ENCODE peak calls at places on chromosomes 4 and X, in four cellular contexts. Q is GM06990, R is neural crest cell, B is RWPE1. Z is an unnamed sample.

GRCh38 chr4:47837582-47838294 is at the start of gene CORIN:
- DNase-seq in B (peak), Q (no peak), R (no peak), Z (no peak)

GRCh38 chr4:134470544-134470943 is 269.0 kb upstream of the PABPC4L start:
- DNase-seq in Q (no peak), R (peak), B (no peak), Z (no peak)

GRCh38 chr4:46933686-46934085 is 24.6 kb upstream of the COX7B2 start:
- DNase-seq in Q (no peak), R (no peak), B (peak), Z (no peak)

GRCh38 chr4:168693750-168694470 is 197.1 kb downstream of the PALLD start:
- DNase-seq in Q (no peak), R (no peak), B (no peak), Z (no peak)

GRCh38 chrX:12210921-12211320 is 72.6 kb downstream of the FRMPD4 start:
- DNase-seq in Q (no peak), B (peak), R (no peak), Z (no peak)

GRCh38 chr4:82798168-82799005 is at the start of gene SCD5:
- DNase-seq in R (peak), B (peak), Q (peak), Z (no peak)

GRCh38 chr4:2341911-2342652 is 76.4 kb downstream of the ZFYVE28 start:
- DNase-seq in Q (no peak), B (no peak), R (no peak), Z (no peak)

GRCh38 chr4:185713272-185713671 is 98.7 kb downstream of the SORBS2 start:
- DNase-seq in Q (no peak), R (no peak), B (no peak), Z (no peak)

GRCh38 chrX:69153060-69153730 is 12.1 kb downstream of the PJA1 start:
- DNase-seq in Q (no peak), B (peak), R (peak), Z (peak)

GRCh38 chrX:120207009-120207610 is 43.5 kb upstream of the ZBTB33 start:
- DNase-seq in R (no peak), B (no peak), Q (no peak), Z (no peak)

GRCh38 chrX:130878350-130879341 is 24.4 kb downstream of the ENOX2 start:
- DNase-seq in Q (no peak), R (no peak), B (peak), Z (peak)

GRCh38 chr4:122996350-122996749 is 74.0 kb upstream of the NUDT6 start:
- DNase-seq in B (no peak), R (no peak), Q (no peak), Z (no peak)

Z was measured in RWPE2.